ENCODE peak calls at places on chromosomes 11 and 22, in four cellular contexts. F is WTC11, V is HepG2, C is K562. M is an unnamed sample.
A peak's percentile ranks its signal among the peaks of the same experiment; 100 is the strongest.

GRCh38 chr11:104522650-104523049 is 358.7 kb upstream of the PDGFD start:
- DNase-seq in F (no peak), V (peak; percentile 0), C (no peak), M (no peak)

GRCh38 chr11:121881806-121882205 is 234.2 kb downstream of the BLID start:
- DNase-seq in F (no peak), V (no peak), C (no peak), M (no peak)

GRCh38 chr11:84420261-84420660 is 1134.1 kb upstream of the CCDC90B start:
- DNase-seq in F (no peak), V (no peak), C (no peak), M (no peak)

GRCh38 chr11:68321293-68322030 is 9.1 kb downstream of the LRP5 start:
- DNase-seq in F (no peak), V (peak; percentile 56), C (no peak), M (no peak)

GRCh38 chr22:23499845-23500500 is 80.1 kb downstream of the IGLL1 start:
- DNase-seq in F (no peak), V (no peak), C (no peak), M (no peak)

GRCh38 chr11:34358258-34358665 is 452 bp upstream of the ABTB2 start:
- DNase-seq in F (peak; percentile 65), V (peak; percentile 75), C (peak; percentile 74), M (no peak)

GRCh38 chr11:2834893-2835767 is 50.4 kb downstream of the CDKN1C start:
- DNase-seq in F (no peak), V (peak; percentile 27), C (no peak), M (no peak)

GRCh38 chr11:120337133-120337895 is 1.1 kb downstream of the ARHGEF12 start:
- DNase-seq in F (peak; percentile 30), V (peak; percentile 62), C (no peak), M (no peak)

GRCh38 chr11:134580635-134581025 is 168.6 kb upstream of the B3GAT1 start:
- DNase-seq in F (no peak), V (no peak), C (no peak), M (no peak)

GRCh38 chr11:110410638-110411037 is 19.1 kb upstream of the FDX1 start:
- DNase-seq in F (no peak), V (no peak), C (no peak), M (no peak)

GRCh38 chr11:132864811-132865576 is 667.3 kb downstream of the OPCML start:
- DNase-seq in F (peak; percentile 55), V (no peak), C (no peak), M (no peak)

GRCh38 chr11:109123811-109124787 is 297.9 kb upstream of the C11orf87 start:
- DNase-seq in F (peak; percentile 56), V (no peak), C (no peak), M (no peak)

GRCh38 chr11:63816732-63817131 is 3.5 kb downstream of the SPINDOC start:
- DNase-seq in F (no peak), V (no peak), C (no peak), M (no peak)

GRCh38 chr22:37328017-37328416 is 45.7 kb downstream of the CYTH4 start:
- DNase-seq in F (no peak), V (no peak), C (no peak), M (no peak)

GRCh38 chr11:11624926-11625325 is 3.1 kb upstream of the GALNT18 start:
- DNase-seq in F (no peak), V (no peak), C (no peak), M (no peak)

GRCh38 chr22:19910180-19910744 is 31.3 kb upstream of the COMT start:
- DNase-seq in F (no peak), V (no peak), C (no peak), M (no peak)

GRCh38 chr22:40400173-40400572 is 29.8 kb downstream of the SGSM3 start:
- DNase-seq in F (no peak), V (no peak), C (no peak), M (peak; percentile 63)

GRCh38 chr11:608751-609354 is 6.9 kb downstream of the IRF7 start:
- DNase-seq in F (no peak), V (no peak), C (no peak), M (no peak)

GRCh38 chr11:68792400-68792955 is 41.2 kb upstream of the TESMIN start:
- DNase-seq in F (no peak), V (no peak), C (no peak), M (no peak)

GRCh38 chr22:38760477-38761201 is 4.8 kb upstream of the SUN2 start:
- DNase-seq in F (no peak), V (peak; percentile 21), C (no peak), M (no peak)

GRCh38 chr11:95802806-95803205 is 12.5 kb downstream of the CEP57 start:
- DNase-seq in F (no peak), V (no peak), C (no peak), M (no peak)

GRCh38 chr11:100434821-100435641 is 252.1 kb upstream of the ARHGAP42 start:
- DNase-seq in F (no peak), V (no peak), C (no peak), M (no peak)

DNA sequence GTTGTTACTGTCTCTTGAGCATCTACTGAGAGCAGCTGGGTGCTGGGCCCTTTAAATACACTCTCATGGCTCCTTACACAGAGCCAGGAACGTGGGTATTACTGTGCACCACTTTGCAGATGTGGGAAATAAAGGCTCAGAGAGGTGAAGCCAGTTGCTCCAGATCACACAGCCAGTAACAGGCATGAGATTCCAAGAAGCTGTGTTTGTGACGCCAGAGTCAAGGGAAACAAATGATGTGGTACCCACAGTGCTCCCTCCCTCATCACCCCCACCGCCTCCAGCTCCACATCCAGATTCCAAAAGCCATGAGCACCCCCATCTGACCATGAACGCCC is 1.4 kb upstream of the PRDM11 start:
- DNase-seq in F (no peak), V (no peak), C (no peak), M (no peak)
- TF ChIP-seq CBFB in F (no peak), V (no peak), C (no peak), M (no peak)

GRCh38 chr22:29080061-29080975 is 7.5 kb downstream of the KREMEN1 start:
- DNase-seq in F (no peak), V (no peak), C (no peak), M (no peak)
- TF ChIP-seq CBFB in F (no peak), V (no peak), C (no peak), M (no peak)

GRCh38 chr11:62260261-62260953 is 9.6 kb upstream of the SCGB2A2 start:
- DNase-seq in F (no peak), V (peak; percentile 96), C (no peak), M (no peak)

GRCh38 chr11:62253999-62254542 is 12.0 kb downstream of the SCGB1D2 start:
- DNase-seq in F (no peak), V (no peak), C (no peak), M (no peak)

GRCh38 chr11:62251698-62252097 is 9.7 kb downstream of the SCGB1D2 start:
- DNase-seq in F (no peak), V (no peak), C (no peak), M (no peak)

GRCh38 chr11:62256281-62256680 is 13.7 kb upstream of the SCGB2A2 start:
- DNase-seq in F (no peak), V (no peak), C (no peak), M (no peak)
- TF ChIP-seq CBFB in F (no peak), V (no peak), C (no peak), M (no peak)

DNA sequence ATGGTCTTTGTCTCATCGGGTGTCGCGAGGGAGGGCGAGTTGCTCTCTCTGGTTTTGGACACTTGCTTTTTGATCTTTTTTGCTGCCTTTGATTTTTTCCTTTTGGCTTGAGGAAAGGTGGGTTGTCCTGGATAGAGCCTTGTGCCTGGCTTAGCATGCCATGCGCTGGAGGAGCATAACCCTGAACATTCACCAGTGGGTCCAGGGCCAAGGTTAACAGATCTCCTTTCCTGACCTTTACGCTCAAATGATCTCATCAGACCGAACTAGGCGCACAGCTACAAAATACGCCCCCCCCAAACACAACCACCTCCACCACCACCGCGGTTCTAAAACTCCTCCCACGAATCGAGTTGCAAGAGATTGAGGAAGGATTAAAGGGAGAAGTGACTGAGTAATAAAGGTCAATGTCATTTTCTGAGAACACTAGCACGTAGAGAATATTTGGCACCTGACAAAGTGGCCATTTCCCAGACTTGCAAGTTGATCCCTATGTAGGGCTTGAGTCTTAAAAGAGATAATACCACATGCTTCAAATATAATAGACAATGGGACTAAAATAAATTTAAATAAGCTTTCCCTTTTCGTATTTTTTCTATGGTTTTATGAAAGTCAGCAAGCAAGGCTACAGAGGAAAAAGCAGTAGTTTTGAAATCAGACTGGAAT is 48.7 kb upstream of the CADM1 start:
- DNase-seq in F (no peak), V (no peak), C (no peak), M (no peak)
- TF ChIP-seq CBFB in F (no peak), V (no peak), C (no peak), M (no peak)

GRCh38 chr11:44609028-44609782 is 43.7 kb downstream of the CD82 start:
- DNase-seq in F (no peak), V (no peak), C (no peak), M (peak; percentile 92)
- TF ChIP-seq CBFB in F (no peak), V (no peak), C (no peak), M (peak; percentile 50)

GRCh38 chr11:4491878-4492606 is 9.6 kb downstream of the OR52K1 start:
- DNase-seq in F (no peak), V (no peak), C (no peak), M (no peak)

GRCh38 chr11:4495487-4495886 is 13.0 kb downstream of the OR52K1 start:
- DNase-seq in F (no peak), V (no peak), C (no peak), M (no peak)

GRCh38 chr11:4493480-4493818 is 11.0 kb downstream of the OR52K1 start:
- DNase-seq in F (no peak), V (no peak), C (no peak), M (no peak)

GRCh38 chr11:4496555-4497248 is 14.3 kb downstream of the OR52K1 start:
- DNase-seq in F (no peak), V (no peak), C (no peak), M (no peak)

GRCh38 chr11:4495986-4496385 is 13.5 kb downstream of the OR52K1 start:
- DNase-seq in F (no peak), V (no peak), C (no peak), M (no peak)
- TF ChIP-seq CBFB in F (no peak), V (no peak), C (no peak), M (no peak)

GRCh38 chr22:42060489-42060888 is 10.1 kb downstream of the NAGA start:
- DNase-seq in F (no peak), V (no peak), C (no peak), M (no peak)
- TF ChIP-seq CBFB in F (no peak), V (no peak), C (no peak), M (no peak)

GRCh38 chr11:9646324-9646723 is 17.6 kb upstream of the SWAP70 start:
- DNase-seq in F (no peak), V (no peak), C (no peak), M (no peak)
- TF ChIP-seq CBFB in F (no peak), V (no peak), C (no peak), M (no peak)

GRCh38 chr11:75793966-75794365 is 21.0 kb upstream of the UVRAG start:
- DNase-seq in F (no peak), V (no peak), C (no peak), M (no peak)
- TF ChIP-seq CBFB in F (no peak), V (no peak), C (no peak), M (no peak)